ENCODE peak calls at places on chromosomes 11 and 22, in four cellular contexts. A is gastrocnemius medialis, U is right cardiac atrium, N is pancreas. D is an unnamed sample.

GRCh38 chr11:61763930-61764605 is 11.6 kb downstream of the MYRF start:
- ATAC-seq in U (peak), N (no peak), A (no peak), D (no peak)

GRCh38 chr22:33324228-33324627 is 266.0 kb upstream of the SYN3 start:
- ATAC-seq in A (no peak), U (no peak), N (no peak), D (no peak)

GRCh38 chr11:9091044-9091936 is at the start of gene SCUBE2:
- ATAC-seq in N (peak), A (no peak), U (peak), D (peak)

GRCh38 chr11:111698852-111699559 is 67.2 kb downstream of the PPP2R1B start:
- ATAC-seq in N (no peak), U (no peak), A (no peak), D (no peak)

GRCh38 chr11:86923993-86924766 is 31.0 kb downstream of the FZD4 start:
- ATAC-seq in A (no peak), N (peak), U (no peak), D (no peak)

GRCh38 chr11:17531818-17532131 is 12.4 kb downstream of the USH1C start:
- ATAC-seq in U (peak), A (no peak), N (peak), D (no peak)

GRCh38 chr22:38940985-38941384 is 16.4 kb upstream of the APOBEC3A start:
- ATAC-seq in A (no peak), U (no peak), N (no peak), D (no peak)

GRCh38 chr11:2804701-2805387 is 80.7 kb downstream of the CDKN1C start:
- ATAC-seq in A (peak), U (no peak), N (no peak), D (no peak)

GRCh38 chr22:43483669-43484068 is 71.9 kb downstream of the MPPED1 start:
- ATAC-seq in A (no peak), N (no peak), U (no peak), D (no peak)

GRCh38 chr11:14764899-14765527 is 121.4 kb downstream of the PDE3B start:
- ATAC-seq in N (no peak), A (no peak), U (no peak), D (no peak)

GRCh38 chr11:85534806-85535205 is 92.3 kb downstream of the DLG2 start:
- ATAC-seq in N (no peak), A (no peak), U (no peak), D (no peak)

D was measured in gastroesophageal sphincter.